ENCODE peak calls at places on chromosomes 2 and 18, in four cellular contexts. V, O, L and R are unnamed samples. For H3K4me1 and H3K36me3, the result is how much of the 10 kb centered on the place peaks cover.

GRCh38 chr2:227324671-227325055 is 388 bp upstream of the MFF start:
- DNase-seq in V (peak), O (no peak), L (no peak), R (peak)

GRCh38 chr2:158357699-158358098 is 98.9 kb downstream of the CCDC148 start:
- DNase-seq in V (no peak), O (no peak), L (no peak), R (no peak)

GRCh38 chr2:157875720-157876065 is 437 bp downstream of the ACVR1 start:
- DNase-seq in V (peak), O (no peak), L (peak), R (no peak)

GRCh38 chr2:28567076-28567471 is 71.2 kb downstream of the PLB1 start:
- DNase-seq in V (peak), O (no peak), L (no peak), R (peak)

GRCh38 chr2:98900721-98901120 is 35.3 kb downstream of the CRACDL start:
- DNase-seq in V (no peak), O (no peak), L (no peak), R (no peak)

GRCh38 chr2:142285480-142285879 is 154.7 kb upstream of the LRP1B start:
- DNase-seq in V (no peak), O (no peak), L (no peak), R (no peak)

GRCh38 chr2:218662377-218662776 is 2.9 kb downstream of the BCS1L start:
- DNase-seq in V (no peak), O (no peak), L (no peak), R (no peak)

GRCh38 chr2:39508243-39508642 is 71.2 kb upstream of the MAP4K3 start:
- DNase-seq in V (no peak), O (no peak), L (no peak), R (no peak)

GRCh38 chr2:162073776-162074578 is at the start of gene DPP4:
- DNase-seq in V (peak), O (no peak), L (peak), R (no peak)

GRCh38 chr2:218033208-218033589 is 30.4 kb upstream of the TNS1 start:
- DNase-seq in V (no peak), O (no peak), L (no peak), R (no peak)

GRCh38 chr2:195660265-195660890 is 3.4 kb downstream of the SLC39A10 start:
- DNase-seq in V (peak), O (peak), L (no peak), R (peak)

GRCh38 chr18:23690505-23691068 is 1.3 kb downstream of the LAMA3 start:
- DNase-seq in V (no peak), O (no peak), L (peak), R (no peak)

GRCh38 chr2:217049376-217049775 is 189.5 kb upstream of the TNP1 start:
- DNase-seq in V (no peak), O (no peak), L (no peak), R (no peak)

GRCh38 chr2:231648579-231649174 is 56.0 kb downstream of the TEX44 start:
- DNase-seq in V (peak), O (peak), L (peak), R (peak)

GRCh38 chr2:106827178-106827577 is 58.8 kb downstream of the ST6GAL2 start:
- DNase-seq in V (no peak), O (no peak), L (no peak), R (no peak)

GRCh38 chr18:58694221-58694620 is 23.0 kb downstream of the MALT1 start:
- DNase-seq in V (no peak), O (no peak), L (no peak), R (no peak)

GRCh38 chr18:45122510-45122909 is 441.8 kb downstream of the SETBP1 start:
- DNase-seq in V (no peak), O (no peak), L (no peak), R (no peak)

GRCh38 chr18:26511339-26512071 is 36.8 kb downstream of the KCTD1 start:
- DNase-seq in V (no peak), O (no peak), L (no peak), R (no peak)

GRCh38 chr18:3604626-3605408 is 154.8 kb downstream of the TGIF1 start:
- DNase-seq in V (peak), O (peak), L (no peak), R (no peak)

GRCh38 chr2:48440103-48440390 is 89.9 kb upstream of the STON1 start:
- DNase-seq in V (no peak), O (no peak), L (no peak), R (no peak)
- H3K4me1 ChIP-seq in V (under half), O (under half), L (under half), R (under half)

DNA sequence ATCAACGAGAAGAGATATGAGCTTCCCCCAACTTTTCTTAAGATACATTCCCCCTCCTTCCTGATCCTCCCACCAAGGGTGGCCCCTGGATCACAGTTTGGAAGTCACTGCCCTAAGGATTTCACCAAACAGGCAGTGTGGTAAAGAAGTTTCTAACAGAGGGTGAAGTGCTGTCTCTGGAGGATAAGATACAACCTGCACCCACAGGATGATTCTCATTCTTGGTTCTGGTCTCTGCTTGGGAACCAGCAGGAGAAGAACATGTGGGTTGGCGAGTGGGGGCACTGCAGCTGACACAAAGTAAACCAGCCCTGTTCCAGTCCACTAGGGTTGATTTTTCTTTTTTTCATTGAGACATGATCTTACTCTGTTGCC is 9.3 kb downstream of the NFE2L2 start:
- DNase-seq in V (no peak), O (no peak), L (no peak), R (no peak)
- H3K36me3 ChIP-seq in V (under half), O (half or more), L (under half), R (under half)

DNA sequence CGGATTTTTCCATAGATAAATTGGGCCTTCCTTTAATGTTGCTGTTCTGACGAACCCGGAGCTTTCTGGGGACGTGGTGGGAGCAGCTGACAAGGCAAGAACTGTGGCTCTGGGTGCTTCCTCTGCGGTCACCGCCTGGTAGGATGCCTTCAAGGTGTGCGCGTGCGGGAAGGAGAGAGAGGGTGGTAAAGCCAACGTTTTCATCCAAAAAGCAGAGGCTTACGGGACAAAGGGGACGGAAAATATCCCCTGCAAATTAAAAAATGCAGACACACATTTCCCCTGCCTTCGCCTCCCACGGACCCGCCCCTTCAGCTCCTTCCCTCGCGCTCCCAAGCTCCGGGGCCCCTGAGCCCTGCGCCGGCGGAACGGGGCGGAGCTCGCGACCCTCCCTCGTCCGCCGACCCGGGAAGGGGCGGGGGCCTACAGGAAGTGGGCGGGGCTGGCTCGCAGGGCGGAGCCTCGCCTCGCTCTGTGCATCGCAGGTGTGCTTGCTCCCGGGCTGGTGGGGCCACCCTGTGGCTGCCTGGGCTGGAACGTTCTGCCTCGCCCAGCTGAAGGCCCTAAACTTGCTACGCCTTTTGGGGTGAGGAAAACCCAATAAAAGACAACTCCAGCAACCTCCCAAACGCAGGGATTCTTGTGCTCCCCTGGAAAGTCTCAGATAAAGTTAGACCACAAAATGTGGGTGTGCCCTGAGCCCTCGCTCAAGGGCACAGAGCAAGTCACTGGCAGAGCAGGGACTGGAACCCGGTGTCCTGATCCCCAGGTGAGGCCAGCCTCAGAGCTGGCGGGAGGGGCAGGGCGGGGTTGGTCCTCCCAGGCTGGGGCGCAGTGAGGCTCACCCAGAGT is 25.4 kb upstream of the SLC66A3 start:
- DNase-seq in V (peak), O (peak), L (peak), R (peak)
- TF ChIP-seq CTCF in V (peak), O (peak), L (no peak), R (peak)

GRCh38 chr2:54803783-54804758 is 80.6 kb downstream of the EML6 start:
- DNase-seq in V (no peak), O (no peak), L (no peak), R (peak)
- H3K4me1 ChIP-seq in V (under half), O (under half), L (under half), R (under half)

GRCh38 chr2:205367536-205367935 is 314.8 kb upstream of the NRP2 start:
- DNase-seq in V (no peak), O (no peak), L (no peak), R (no peak)
- H3K36me3 ChIP-seq in V (under half), O (under half), L (under half), R (under half)